ENCODE peak calls at places on chromosomes 13 and 19, in nine cellular contexts. One of them, this sample, is unnamed.

GRCh38 chr13:27131202-27131623 is 40.4 kb downstream of the USP12 start:
- DNase-seq in IMR-90: peak; percentile 55
- DNase-seq in uterus: no peak
- DNase-seq in thyroid gland: no peak
- DNase-seq in tibial nerve: no peak
- DNase-seq in suprapubic skin: no peak
- DNase-seq in ovary: no peak
- DNase-seq in stomach: no peak
- DNase-seq in transverse colon: no peak
- DNase-seq in this sample: no peak

GRCh38 chr13:95784161-95784880 is 107.4 kb downstream of the DNAJC3 start:
- DNase-seq in uterus: no peak
- DNase-seq in stomach: no peak
- DNase-seq in tibial nerve: no peak
- DNase-seq in ovary: no peak
- DNase-seq in thyroid gland: no peak
- DNase-seq in IMR-90: peak; percentile 91
- DNase-seq in suprapubic skin: no peak
- DNase-seq in transverse colon: no peak
- DNase-seq in this sample: no peak

GRCh38 chr13:77033717-77034302 is 6.9 kb upstream of the FBXL3 start:
- DNase-seq in suprapubic skin: no peak
- DNase-seq in transverse colon: no peak
- DNase-seq in stomach: no peak
- DNase-seq in ovary: no peak
- DNase-seq in tibial nerve: no peak
- DNase-seq in IMR-90: peak; percentile 60
- DNase-seq in uterus: no peak
- DNase-seq in thyroid gland: no peak
- DNase-seq in this sample: no peak

GRCh38 chr19:2867025-2867991 is at the start of gene ZNF556:
- DNase-seq in suprapubic skin: no peak
- DNase-seq in tibial nerve: peak; percentile 9
- DNase-seq in stomach: no peak
- DNase-seq in transverse colon: no peak
- DNase-seq in ovary: peak; percentile 92
- DNase-seq in thyroid gland: no peak
- DNase-seq in uterus: peak; percentile 32
- DNase-seq in IMR-90: no peak
- DNase-seq in this sample: peak; percentile 95

GRCh38 chr19:53912653-53913052 is 3.6 kb downstream of the CACNG7 start:
- DNase-seq in IMR-90: no peak
- DNase-seq in thyroid gland: no peak
- DNase-seq in tibial nerve: no peak
- DNase-seq in transverse colon: no peak
- DNase-seq in ovary: no peak
- DNase-seq in uterus: no peak
- DNase-seq in stomach: no peak
- DNase-seq in suprapubic skin: no peak
- DNase-seq in this sample: peak; percentile 32

GRCh38 chr19:20179946-20180345 is 12.9 kb downstream of the ZNF486 start:
- DNase-seq in tibial nerve: no peak
- DNase-seq in IMR-90: no peak
- DNase-seq in ovary: no peak
- DNase-seq in suprapubic skin: no peak
- DNase-seq in stomach: no peak
- DNase-seq in transverse colon: no peak
- DNase-seq in uterus: peak; percentile 39
- DNase-seq in thyroid gland: no peak
- DNase-seq in this sample: no peak

GRCh38 chr13:58953638-58954037 is 1210.1 kb downstream of the DIAPH3 start:
- DNase-seq in suprapubic skin: no peak
- DNase-seq in uterus: no peak
- DNase-seq in transverse colon: no peak
- DNase-seq in thyroid gland: no peak
- DNase-seq in tibial nerve: no peak
- DNase-seq in ovary: no peak
- DNase-seq in stomach: no peak
- DNase-seq in IMR-90: no peak
- DNase-seq in this sample: no peak

GRCh38 chr13:98523455-98524102 is 53.3 kb downstream of the STK24 start:
- DNase-seq in tibial nerve: no peak
- DNase-seq in uterus: no peak
- DNase-seq in transverse colon: no peak
- DNase-seq in ovary: no peak
- DNase-seq in IMR-90: no peak
- DNase-seq in suprapubic skin: peak; percentile 63
- DNase-seq in thyroid gland: peak; percentile 88
- DNase-seq in stomach: no peak
- DNase-seq in this sample: no peak

GRCh38 chr19:13646758-13647157 is 117.6 kb upstream of the MRI1 start:
- DNase-seq in stomach: no peak
- DNase-seq in transverse colon: no peak
- DNase-seq in IMR-90: no peak
- DNase-seq in ovary: no peak
- DNase-seq in uterus: no peak
- DNase-seq in suprapubic skin: no peak
- DNase-seq in tibial nerve: no peak
- DNase-seq in thyroid gland: no peak
- DNase-seq in this sample: no peak

GRCh38 chr13:50081106-50081898 is 66.1 kb downstream of the KCNRG start:
- DNase-seq in tibial nerve: peak; percentile 38
- DNase-seq in thyroid gland: peak; percentile 58
- DNase-seq in uterus: peak; percentile 54
- DNase-seq in IMR-90: no peak
- DNase-seq in suprapubic skin: no peak
- DNase-seq in ovary: peak; percentile 66
- DNase-seq in transverse colon: peak; percentile 61
- DNase-seq in stomach: peak; percentile 48
- DNase-seq in this sample: peak; percentile 72

GRCh38 chr19:52722062-52723005 is 12.5 kb downstream of the ZNF611 start:
- DNase-seq in suprapubic skin: no peak
- DNase-seq in ovary: no peak
- DNase-seq in uterus: no peak
- DNase-seq in stomach: no peak
- DNase-seq in tibial nerve: no peak
- DNase-seq in transverse colon: no peak
- DNase-seq in IMR-90: peak; percentile 93
- DNase-seq in thyroid gland: no peak
- DNase-seq in this sample: no peak

GRCh38 chr13:51797664-51798488 is 6.1 kb downstream of the DHRS12 start:
- DNase-seq in transverse colon: peak; percentile 51
- DNase-seq in IMR-90: peak; percentile 69
- DNase-seq in suprapubic skin: no peak
- DNase-seq in stomach: peak; percentile 74
- DNase-seq in thyroid gland: peak; percentile 89
- DNase-seq in tibial nerve: no peak
- DNase-seq in ovary: no peak
- DNase-seq in uterus: peak; percentile 65
- DNase-seq in this sample: peak; percentile 69

GRCh38 chr19:52221831-52222375 is 32.1 kb downstream of the PPP2R1A start:
- DNase-seq in IMR-90: peak; percentile 35
- DNase-seq in thyroid gland: no peak
- DNase-seq in transverse colon: no peak
- DNase-seq in uterus: no peak
- DNase-seq in suprapubic skin: no peak
- DNase-seq in tibial nerve: no peak
- DNase-seq in stomach: no peak
- DNase-seq in ovary: no peak
- DNase-seq in this sample: no peak

GRCh38 chr19:55687281-55688172 is 12.5 kb downstream of the EPN1 start:
- DNase-seq in transverse colon: peak; percentile 73
- DNase-seq in thyroid gland: no peak
- DNase-seq in tibial nerve: no peak
- DNase-seq in suprapubic skin: no peak
- DNase-seq in uterus: no peak
- DNase-seq in ovary: peak; percentile 26
- DNase-seq in stomach: no peak
- DNase-seq in IMR-90: no peak
- DNase-seq in this sample: no peak
- TF ChIP-seq POLR2A in transverse colon: no peak
- TF ChIP-seq POLR2A in thyroid gland: no peak
- TF ChIP-seq POLR2A in tibial nerve: no peak
- TF ChIP-seq POLR2A in suprapubic skin: no peak
- TF ChIP-seq POLR2A in uterus: no peak
- TF ChIP-seq POLR2A in ovary: no peak
- TF ChIP-seq POLR2A in stomach: no peak
- TF ChIP-seq POLR2A in IMR-90: no peak
- TF ChIP-seq POLR2A in this sample: no peak

DNA sequence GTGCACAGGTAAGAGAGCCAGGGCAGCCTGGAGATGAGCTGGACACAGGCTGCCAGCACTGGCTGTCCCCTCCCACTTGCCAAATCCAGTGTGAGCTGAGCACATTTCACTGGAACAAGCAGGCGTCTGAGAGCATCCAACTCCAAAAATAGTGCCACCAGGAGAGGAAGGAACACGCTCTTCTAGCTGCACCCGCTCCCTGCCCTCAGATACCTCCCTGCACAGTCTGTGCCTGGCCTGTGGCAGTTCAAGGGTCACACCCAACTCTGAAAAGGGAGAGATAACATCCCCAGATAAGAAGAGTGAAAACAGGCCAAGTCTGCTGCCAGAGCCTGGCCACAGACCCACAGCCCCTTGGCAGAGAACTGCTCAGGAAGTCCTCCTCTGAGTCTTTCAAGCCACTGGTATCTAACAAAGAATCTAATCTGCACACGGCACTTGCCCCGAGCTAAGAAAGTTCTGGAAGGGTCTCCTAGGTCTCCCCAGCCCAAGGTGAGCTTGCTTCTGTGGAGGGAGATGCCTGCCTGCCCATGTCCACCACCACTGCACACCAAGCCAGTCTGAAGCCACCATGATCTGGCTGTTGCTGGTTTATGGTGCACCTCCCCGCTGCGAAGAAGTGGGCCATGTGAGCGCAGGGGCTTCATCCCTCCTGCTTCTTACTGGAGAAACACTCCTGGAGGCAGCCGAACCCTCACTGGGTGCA is 14.7 kb downstream of the ELL start:
- DNase-seq in transverse colon: peak; percentile 63
- DNase-seq in thyroid gland: no peak
- DNase-seq in suprapubic skin: no peak
- DNase-seq in uterus: no peak
- DNase-seq in tibial nerve: no peak
- DNase-seq in ovary: no peak
- DNase-seq in IMR-90: no peak
- DNase-seq in stomach: peak; percentile 74
- DNase-seq in this sample: no peak
- H3K27ac ChIP-seq in transverse colon: peak overlapping the region; percentile 78
- H3K27ac ChIP-seq in thyroid gland: peak overlapping the region; percentile 4
- H3K27ac ChIP-seq in suprapubic skin: peak overlapping the region; percentile 46
- H3K27ac ChIP-seq in uterus: peak overlapping the region; percentile 62
- H3K27ac ChIP-seq in tibial nerve: peak overlapping the region; percentile 52
- H3K27ac ChIP-seq in ovary: peak overlapping the region; percentile 47
- H3K27ac ChIP-seq in IMR-90: no peak overlapping the region
- H3K27ac ChIP-seq in stomach: peak overlapping the region; percentile 70
- H3K27ac ChIP-seq in this sample: peak overlapping the region; percentile 65

DNA sequence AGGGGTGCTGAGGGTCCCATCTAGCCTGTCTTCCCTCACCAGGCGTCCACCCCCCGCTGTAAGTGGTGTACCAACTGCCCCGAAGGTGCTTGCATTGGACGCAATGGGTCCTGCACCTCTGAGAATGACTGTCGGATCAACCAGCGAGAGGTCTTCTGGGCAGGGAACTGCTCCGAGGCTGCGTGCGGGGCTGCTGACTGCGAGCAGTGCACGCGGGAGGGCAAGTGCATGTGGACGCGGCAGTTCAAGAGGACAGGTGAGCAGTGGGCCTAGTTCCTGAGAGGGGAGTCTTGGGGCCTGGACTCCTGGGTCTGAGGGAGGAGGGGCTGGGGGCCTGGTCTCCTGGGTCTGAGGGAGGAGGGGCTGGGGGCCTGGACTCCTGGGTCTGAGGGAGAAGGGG is 27.8 kb downstream of the CNFN start:
- DNase-seq in suprapubic skin: no peak
- DNase-seq in IMR-90: no peak
- DNase-seq in uterus: no peak
- DNase-seq in thyroid gland: no peak
- DNase-seq in ovary: no peak
- DNase-seq in tibial nerve: no peak
- DNase-seq in stomach: no peak
- DNase-seq in transverse colon: no peak
- DNase-seq in this sample: no peak
- TF ChIP-seq POLR2A in suprapubic skin: no peak
- TF ChIP-seq POLR2A in IMR-90: no peak
- TF ChIP-seq POLR2A in uterus: no peak
- TF ChIP-seq POLR2A in thyroid gland: no peak
- TF ChIP-seq POLR2A in ovary: no peak
- TF ChIP-seq POLR2A in tibial nerve: no peak
- TF ChIP-seq POLR2A in stomach: no peak
- TF ChIP-seq POLR2A in transverse colon: no peak
- TF ChIP-seq POLR2A in this sample: no peak

GRCh38 chr13:79807554-79807953 is 326.6 kb downstream of the NDFIP2 start:
- DNase-seq in thyroid gland: no peak
- DNase-seq in suprapubic skin: no peak
- DNase-seq in uterus: no peak
- DNase-seq in stomach: no peak
- DNase-seq in transverse colon: no peak
- DNase-seq in IMR-90: no peak
- DNase-seq in ovary: no peak
- DNase-seq in tibial nerve: no peak
- DNase-seq in this sample: no peak

GRCh38 chr13:79802389-79803140 is 321.6 kb downstream of the NDFIP2 start:
- DNase-seq in thyroid gland: no peak
- DNase-seq in tibial nerve: no peak
- DNase-seq in stomach: no peak
- DNase-seq in uterus: no peak
- DNase-seq in ovary: no peak
- DNase-seq in IMR-90: no peak
- DNase-seq in suprapubic skin: no peak
- DNase-seq in transverse colon: no peak
- DNase-seq in this sample: no peak

GRCh38 chr13:79805317-79805716 is 324.4 kb downstream of the NDFIP2 start:
- DNase-seq in suprapubic skin: no peak
- DNase-seq in tibial nerve: no peak
- DNase-seq in transverse colon: no peak
- DNase-seq in thyroid gland: no peak
- DNase-seq in uterus: no peak
- DNase-seq in stomach: no peak
- DNase-seq in ovary: no peak
- DNase-seq in IMR-90: no peak
- DNase-seq in this sample: no peak

GRCh38 chr13:79806821-79807220 is 325.9 kb downstream of the NDFIP2 start:
- DNase-seq in uterus: no peak
- DNase-seq in stomach: no peak
- DNase-seq in tibial nerve: no peak
- DNase-seq in ovary: no peak
- DNase-seq in thyroid gland: no peak
- DNase-seq in transverse colon: no peak
- DNase-seq in IMR-90: no peak
- DNase-seq in suprapubic skin: no peak
- DNase-seq in this sample: no peak

DNA sequence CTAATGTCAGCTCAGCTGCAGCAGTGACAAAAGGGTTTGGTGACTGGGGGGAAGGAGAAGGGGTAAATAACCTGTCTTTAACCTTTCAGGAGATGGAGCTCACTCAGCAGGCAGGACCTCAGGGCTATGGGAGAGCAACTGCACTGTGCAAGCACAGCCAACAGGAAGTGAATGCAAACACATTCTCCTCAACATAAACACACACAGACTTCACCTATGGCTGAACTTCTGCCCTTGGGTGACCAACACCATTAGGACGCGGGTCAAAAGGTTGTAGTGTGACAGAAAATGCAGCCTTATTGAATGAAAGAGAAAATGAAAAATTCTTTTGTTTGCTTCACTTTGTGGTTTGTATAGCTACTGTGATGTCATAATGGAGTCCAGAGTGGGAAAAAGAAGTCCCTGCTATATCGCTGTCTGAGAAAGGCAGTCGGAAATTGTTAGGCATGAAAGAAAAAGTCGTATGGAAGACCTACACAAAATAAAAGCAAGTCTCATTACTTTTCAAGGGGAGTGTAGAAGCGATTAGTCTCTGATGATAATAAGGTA is 323.1 kb downstream of the NDFIP2 start:
- DNase-seq in tibial nerve: no peak
- DNase-seq in uterus: no peak
- DNase-seq in IMR-90: no peak
- DNase-seq in thyroid gland: no peak
- DNase-seq in stomach: no peak
- DNase-seq in suprapubic skin: no peak
- DNase-seq in transverse colon: no peak
- DNase-seq in ovary: no peak
- DNase-seq in this sample: no peak
- H3K27ac ChIP-seq in tibial nerve: no peak overlapping the region
- H3K27ac ChIP-seq in uterus: no peak overlapping the region
- H3K27ac ChIP-seq in IMR-90: no peak overlapping the region
- H3K27ac ChIP-seq in thyroid gland: no peak overlapping the region
- H3K27ac ChIP-seq in stomach: no peak overlapping the region
- H3K27ac ChIP-seq in suprapubic skin: no peak overlapping the region
- H3K27ac ChIP-seq in transverse colon: no peak overlapping the region
- H3K27ac ChIP-seq in ovary: no peak overlapping the region
- H3K27ac ChIP-seq in this sample: no peak overlapping the region